ENCODE peak calls at places on chromosomes 12 and 14, in five cellular contexts. N is ovary, B is lung, H is cardiac muscle cell, X is GM12878. U is an unnamed sample.

GRCh38 chr14:65279958-65280357 is 132.6 kb upstream of the FUT8 start:
- DNase-seq in N (no peak), B (no peak), H (no peak), X (no peak), U (no peak)

GRCh38 chr12:72618764-72619163 is 346.6 kb downstream of the TRHDE start:
- DNase-seq in N (no peak), B (no peak), H (no peak), X (no peak), U (no peak)

GRCh38 chr14:64845878-64846277 is 33.8 kb downstream of the SPTB start:
- DNase-seq in N (no peak), B (no peak), H (no peak), X (no peak), U (no peak)

GRCh38 chr14:95500772-95501401 is 15.6 kb downstream of the SYNE3 start:
- DNase-seq in N (no peak), B (no peak), H (peak; percentile 79), X (no peak), U (peak; percentile 53)

GRCh38 chr12:65911321-65911720 is 87.0 kb downstream of the HMGA2 start:
- DNase-seq in N (no peak), B (no peak), H (peak; percentile 51), X (no peak), U (no peak)

GRCh38 chr14:67971627-67972625 is 152.3 kb downstream of the RAD51B start:
- DNase-seq in N (no peak), B (no peak), H (no peak), X (no peak), U (no peak)

GRCh38 chr12:53289891-53290290 is 5.5 kb upstream of the PFDN5 start:
- DNase-seq in N (no peak), B (no peak), H (no peak), X (no peak), U (no peak)

GRCh38 chr12:68420225-68421008 is 88.3 kb upstream of the MDM1 start:
- DNase-seq in N (no peak), B (no peak), H (peak; percentile 45), X (no peak), U (no peak)

GRCh38 chr12:90938451-90938850 is 16.5 kb downstream of the CCER1 start:
- DNase-seq in N (no peak), B (no peak), H (peak; percentile 78), X (no peak), U (no peak)

DNA sequence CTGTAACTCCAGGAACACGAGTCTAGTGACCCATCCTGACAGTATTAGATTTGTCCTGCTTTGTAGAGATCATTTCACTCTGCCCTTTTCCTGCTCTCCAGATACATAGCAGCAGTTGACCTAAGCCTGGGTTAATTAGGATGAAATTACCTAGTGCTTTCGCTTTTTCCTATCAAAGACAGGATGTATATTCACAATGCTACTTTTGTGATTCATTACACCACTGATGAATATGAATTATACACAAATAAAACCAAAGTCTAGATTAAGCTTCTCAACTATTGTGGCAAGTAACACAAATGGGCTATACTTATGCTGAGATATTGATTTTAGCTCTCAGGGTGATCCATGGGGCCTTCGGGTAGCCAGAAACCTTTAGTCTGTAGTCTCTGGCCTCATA is 17.9 kb downstream of the CERS5 start:
- DNase-seq in N (no peak), B (no peak), H (no peak), X (no peak), U (no peak)
- H3K27ac ChIP-seq in N (no peak overlapping the region), B (no peak overlapping the region), H (peak overlapping the region; percentile 34), X (no peak overlapping the region), U (no peak overlapping the region)

DNA sequence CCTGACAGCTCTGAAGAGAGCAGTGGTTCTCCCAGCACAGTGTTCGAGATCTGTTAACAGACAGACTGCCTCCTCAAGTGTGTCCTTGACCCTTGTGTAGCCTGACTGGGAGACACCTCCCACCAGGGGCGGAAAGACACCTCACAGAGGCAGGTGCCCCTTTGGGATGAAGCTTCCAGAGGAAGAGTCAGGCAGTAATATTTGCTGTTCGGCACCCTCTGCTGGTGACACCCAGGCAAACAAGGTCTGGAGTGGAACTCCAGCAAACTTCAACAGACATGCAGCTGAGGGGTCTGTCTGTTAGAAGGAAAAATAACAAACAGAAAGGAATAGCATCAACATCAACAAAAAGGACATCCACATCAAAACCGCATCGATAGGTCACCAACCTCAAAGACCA is 21.6 kb upstream of the ABCC9 start:
- DNase-seq in N (no peak), B (no peak), H (no peak), X (no peak), U (no peak)
- TF ChIP-seq CTCF in N (no peak), B (no peak), H (no peak), X (no peak), U (peak; percentile 48)

DNA sequence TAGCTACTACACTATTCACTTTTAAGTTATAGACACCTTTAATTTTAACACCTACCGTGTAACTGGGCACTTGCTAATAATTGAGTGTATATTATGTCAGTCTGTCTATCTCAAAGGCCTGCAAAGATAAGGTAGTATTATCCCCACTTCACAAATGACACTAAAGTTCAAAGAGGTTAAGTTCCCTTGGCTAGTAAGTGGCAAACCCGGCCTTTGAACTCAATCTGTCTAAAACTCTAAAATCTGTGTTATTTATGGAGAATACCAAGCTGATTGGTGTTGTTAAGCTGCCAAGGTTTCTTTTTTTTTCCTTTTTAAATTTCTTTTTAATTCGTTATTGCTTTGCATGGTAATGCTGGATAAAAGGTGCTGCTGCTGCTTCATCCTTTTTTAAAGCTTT is 37.7 kb downstream of the YLPM1 start:
- DNase-seq in N (no peak), B (no peak), H (no peak), X (no peak), U (no peak)
- H3K36me3 ChIP-seq in N (no peaks in the 10 kb centered on the region), B (peaks cover 6% of the 10 kb centered on the region), H (peaks cover 16% of the 10 kb centered on the region), X (peaks cover 27% of the 10 kb centered on the region), U (peaks cover 55% of the 10 kb centered on the region)

GRCh38 chr14:89810101-89810500 is 144.4 kb downstream of the EFCAB11 start:
- DNase-seq in N (no peak), B (no peak), H (peak; percentile 16), X (no peak), U (no peak)

GRCh38 chr14:89807905-89808304 is 146.6 kb downstream of the EFCAB11 start:
- DNase-seq in N (no peak), B (no peak), H (peak; percentile 6), X (no peak), U (no peak)

GRCh38 chr14:89814126-89814525 is 140.4 kb downstream of the EFCAB11 start:
- DNase-seq in N (no peak), B (no peak), H (no peak), X (no peak), U (no peak)

GRCh38 chr14:89813485-89814080 is 140.9 kb downstream of the EFCAB11 start:
- DNase-seq in N (no peak), B (no peak), H (peak; percentile 65), X (no peak), U (peak; percentile 17)
- H3K27ac ChIP-seq in N (no peak overlapping the region), B (no peak overlapping the region), H (peak overlapping the region; percentile 35), X (no peak overlapping the region), U (no peak overlapping the region)

GRCh38 chr12:105774037-105774436 is 364.7 kb downstream of the NUAK1 start:
- DNase-seq in N (no peak), B (no peak), H (no peak), X (no peak), U (no peak)
- TF ChIP-seq CTCF in N (no peak), B (no peak), H (no peak), X (no peak), U (no peak)

GRCh38 chr14:33505295-33505962 is 445.4 kb downstream of the EGLN3 start:
- DNase-seq in N (no peak), B (no peak), H (no peak), X (no peak), U (no peak)
- H3K36me3 ChIP-seq in N (no peaks in the 10 kb centered on the region), B (no peaks in the 10 kb centered on the region), H (no peaks in the 10 kb centered on the region), X (no peaks in the 10 kb centered on the region), U (no peaks in the 10 kb centered on the region)

DNA sequence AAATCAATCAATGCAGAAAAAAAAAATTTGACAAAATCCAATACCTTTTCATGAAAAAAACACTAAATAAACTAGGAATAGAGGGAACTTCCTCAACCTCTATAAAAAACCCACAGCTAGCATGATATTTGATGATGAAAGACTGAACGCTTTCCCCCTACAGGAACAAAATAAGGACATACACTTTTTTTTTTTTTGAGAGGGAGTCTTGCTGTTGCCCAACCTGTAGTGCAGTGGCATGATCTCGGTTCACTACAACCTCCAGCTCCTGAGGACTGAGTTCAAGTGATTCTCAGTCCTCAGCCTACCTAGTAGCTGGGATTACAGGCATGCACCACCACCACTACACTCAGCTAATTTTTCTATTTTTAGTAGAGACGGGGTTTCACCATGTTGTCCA is 17.9 kb upstream of the CAMKK2 start:
- DNase-seq in N (no peak), B (no peak), H (no peak), X (no peak), U (no peak)
- H3K27ac ChIP-seq in N (no peak overlapping the region), B (no peak overlapping the region), H (no peak overlapping the region), X (no peak overlapping the region), U (no peak overlapping the region)

GRCh38 chr12:13347241-13348043 is 150.9 kb downstream of the EMP1 start:
- DNase-seq in N (no peak), B (no peak), H (peak; percentile 45), X (no peak), U (no peak)
- TF ChIP-seq CTCF in N (no peak), B (no peak), H (no peak), X (no peak), U (no peak)

GRCh38 chr12:128802756-128803155 is 21.0 kb downstream of the SLC15A4 start:
- DNase-seq in N (no peak), B (no peak), H (no peak), X (no peak), U (no peak)

GRCh38 chr12:128798543-128799341 is 25.0 kb downstream of the SLC15A4 start:
- DNase-seq in N (no peak), B (no peak), H (no peak), X (no peak), U (no peak)

GRCh38 chr12:128803788-128804187 is 20.0 kb downstream of the SLC15A4 start:
- DNase-seq in N (no peak), B (no peak), H (no peak), X (no peak), U (no peak)

GRCh38 chr12:128801879-128802391 is 21.8 kb downstream of the SLC15A4 start:
- DNase-seq in N (no peak), B (no peak), H (no peak), X (no peak), U (no peak)

DNA sequence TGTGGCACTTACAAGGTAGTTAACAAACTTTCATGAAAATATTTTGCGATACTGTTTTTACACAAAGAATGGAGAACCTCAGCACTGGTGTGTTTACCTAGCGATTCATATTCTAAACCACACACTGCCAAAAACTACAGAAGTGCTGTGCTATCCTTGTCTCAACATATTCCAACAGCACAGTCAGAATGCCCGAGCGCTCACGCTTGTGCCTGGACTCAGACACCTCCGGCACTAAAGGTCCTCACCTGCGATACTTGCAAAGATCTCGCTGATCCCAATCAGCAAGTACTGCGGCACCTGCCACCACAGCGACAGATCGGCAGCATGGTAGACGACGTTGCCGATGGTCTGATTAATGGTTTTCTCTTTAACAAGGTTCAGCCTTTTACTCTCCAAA is 23.2 kb downstream of the SLC15A4 start:
- DNase-seq in N (no peak), B (no peak), H (no peak), X (no peak), U (no peak)
- H3K36me3 ChIP-seq in N (no peaks in the 10 kb centered on the region), B (peaks cover 36% of the 10 kb centered on the region), H (peaks cover 29% of the 10 kb centered on the region), X (peaks cover 71% of the 10 kb centered on the region), U (peaks cover 83% of the 10 kb centered on the region)

U was measured in left ventricle myocardium inferior.